ENCODE peak calls at places on chromosomes 12 and 14, in four cellular contexts. N, P, R and S are unnamed samples.

GRCh38 chr14:22296722-22297121 is 292.3 kb downstream of the DAD1 start:
- DNase-seq in R (no peak), N (no peak), P (peak), S (peak)

GRCh38 chr14:53979141-53979673 is 22.6 kb upstream of the BMP4 start:
- DNase-seq in N (no peak), P (no peak), R (peak), S (no peak)

GRCh38 chr12:62799766-62800406 is 135.1 kb downstream of the PPM1H start:
- DNase-seq in P (no peak), R (peak), N (no peak), S (peak)

GRCh38 chr12:90338365-90338764 is 616.6 kb downstream of the CCER1 start:
- DNase-seq in P (no peak), N (no peak), R (no peak), S (no peak)

GRCh38 chr14:57835751-57836150 is 30.1 kb downstream of the SLC35F4 start:
- DNase-seq in N (no peak), R (no peak), P (no peak), S (no peak)

GRCh38 chr14:28240909-28241308 is 525.7 kb upstream of the FOXG1 start:
- DNase-seq in P (no peak), R (no peak), N (no peak), S (no peak)

GRCh38 chr12:56373515-56373914 is 10.9 kb upstream of the APOF start:
- DNase-seq in N (no peak), P (no peak), R (no peak), S (no peak)

GRCh38 chr12:121804417-121805111 is 755 bp downstream of the SETD1B start:
- DNase-seq in R (no peak), N (no peak), P (no peak), S (peak)

GRCh38 chr14:65164068-65164824 is 61.9 kb upstream of the MAX start:
- DNase-seq in P (peak), R (no peak), N (no peak), S (peak)

GRCh38 chr14:90699016-90699415 is 117.2 kb downstream of the TTC7B start:
- DNase-seq in R (no peak), P (no peak), N (no peak), S (no peak)

GRCh38 chr12:99009654-99010296 is 364.7 kb downstream of the APAF1 start:
- DNase-seq in R (no peak), P (no peak), N (no peak), S (no peak)

GRCh38 chr14:97713023-97713422 is 915.8 kb downstream of the VRK1 start:
- DNase-seq in P (no peak), N (no peak), R (no peak), S (peak)

GRCh38 chr14:75176142-75176820 is at the start of gene TMED10:
- DNase-seq in N (peak), R (peak), P (peak), S (peak)

GRCh38 chr12:8014836-8015235 is 17.7 kb upstream of the FOXJ2 start:
- DNase-seq in N (no peak), R (no peak), P (no peak), S (no peak)

GRCh38 chr12:112479413-112479812 is 60.7 kb downstream of the PTPN11 start:
- DNase-seq in R (no peak), P (no peak), N (no peak), S (no peak)

GRCh38 chr14:54791001-54791400 is 111.6 kb downstream of the GCH1 start:
- DNase-seq in N (no peak), R (no peak), P (no peak), S (no peak)

GRCh38 chr14:33589334-33589733 is 361.5 kb downstream of the EGLN3 start:
- DNase-seq in R (no peak), P (peak), N (no peak), S (peak)

DNA sequence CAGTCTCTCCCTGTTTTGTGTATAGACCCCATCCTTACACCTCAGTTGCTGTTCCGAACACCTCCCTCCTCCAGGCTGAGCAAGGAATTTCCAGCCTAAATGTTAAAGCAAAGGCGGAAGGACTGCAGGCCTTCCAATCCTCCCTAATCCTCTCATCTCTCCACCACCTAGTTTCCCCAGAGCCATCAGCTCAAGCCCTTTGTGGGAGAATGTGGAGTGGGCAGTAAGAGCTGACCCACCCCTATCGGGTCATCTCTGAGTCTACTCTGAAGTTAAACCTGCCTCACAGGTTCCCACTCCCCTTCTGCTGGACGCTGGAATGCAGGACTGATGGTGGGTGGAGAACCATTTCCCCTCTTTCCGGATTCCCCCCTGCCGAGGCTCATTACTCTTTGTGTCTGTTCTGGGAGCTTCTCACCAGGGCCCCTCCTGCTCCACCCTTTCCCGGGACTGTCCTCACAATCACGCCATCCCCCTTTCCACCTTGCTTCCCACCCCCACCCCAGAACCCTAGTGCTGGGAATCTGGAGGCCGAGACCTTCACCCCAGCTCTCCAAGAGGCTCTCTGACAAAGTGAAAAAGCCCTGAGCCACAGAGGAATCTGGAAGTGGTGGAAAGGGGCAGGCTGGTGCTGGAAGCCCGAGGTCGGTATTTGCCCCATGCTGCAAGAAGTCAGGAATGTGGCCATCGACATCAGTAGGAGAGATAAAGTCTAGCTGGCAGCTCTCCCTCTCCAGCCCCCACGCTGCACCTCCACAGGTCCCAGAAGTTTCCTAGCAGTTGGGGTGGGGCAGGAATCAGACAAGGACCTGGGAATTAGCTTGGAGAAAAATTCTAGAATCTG is 3.3 kb upstream of the KRT18 start:
- DNase-seq in R (peak), P (peak), N (peak), S (peak)
- H4K91ac ChIP-seq in R (peak), P (peak), N (peak), S (peak)

GRCh38 chr12:65930114-65930828 is 106.0 kb downstream of the HMGA2 start:
- DNase-seq in R (no peak), N (no peak), P (no peak), S (no peak)
- H3K9ac ChIP-seq in R (no peak), N (peak), P (no peak), S (no peak)

DNA sequence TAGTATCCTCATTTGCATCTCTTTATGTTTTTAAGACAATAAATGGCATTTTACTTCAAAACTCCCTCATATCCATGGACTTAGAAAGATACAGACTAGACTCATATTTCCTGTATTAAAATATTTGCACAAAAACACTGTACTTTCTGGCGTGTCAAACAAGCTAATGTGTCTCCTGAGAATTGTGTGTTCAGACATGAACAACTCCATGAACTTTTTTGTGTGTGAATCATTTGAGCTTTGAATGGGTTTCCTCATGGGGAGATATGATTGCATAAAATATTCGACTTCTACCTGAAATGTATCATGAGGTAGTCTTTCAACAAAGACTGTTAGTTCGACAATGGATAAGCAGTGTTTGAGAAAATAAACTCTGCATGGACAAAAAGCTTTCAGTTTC is 58.8 kb downstream of the TMEM30B start:
- DNase-seq in R (no peak), N (no peak), P (no peak), S (no peak)
- H4K91ac ChIP-seq in R (no peak), N (no peak), P (no peak), S (no peak)

GRCh38 chr12:124278389-124279101 is 16.3 kb upstream of the RFLNA start:
- DNase-seq in P (no peak), N (no peak), R (no peak), S (no peak)

GRCh38 chr12:124279315-124279714 is 15.6 kb upstream of the RFLNA start:
- DNase-seq in N (no peak), P (no peak), R (no peak), S (no peak)

GRCh38 chr12:124277394-124278222 is 17.3 kb upstream of the RFLNA start:
- DNase-seq in N (no peak), P (no peak), R (no peak), S (no peak)

GRCh38 chr12:124273630-124274029 is 21.3 kb upstream of the RFLNA start:
- DNase-seq in N (peak), P (peak), R (peak), S (peak)

GRCh38 chr12:124276337-124276736 is 18.6 kb upstream of the RFLNA start:
- DNase-seq in P (no peak), N (no peak), R (no peak), S (no peak)
- H3K9ac ChIP-seq in P (no peak), N (no peak), R (no peak), S (no peak)

DNA sequence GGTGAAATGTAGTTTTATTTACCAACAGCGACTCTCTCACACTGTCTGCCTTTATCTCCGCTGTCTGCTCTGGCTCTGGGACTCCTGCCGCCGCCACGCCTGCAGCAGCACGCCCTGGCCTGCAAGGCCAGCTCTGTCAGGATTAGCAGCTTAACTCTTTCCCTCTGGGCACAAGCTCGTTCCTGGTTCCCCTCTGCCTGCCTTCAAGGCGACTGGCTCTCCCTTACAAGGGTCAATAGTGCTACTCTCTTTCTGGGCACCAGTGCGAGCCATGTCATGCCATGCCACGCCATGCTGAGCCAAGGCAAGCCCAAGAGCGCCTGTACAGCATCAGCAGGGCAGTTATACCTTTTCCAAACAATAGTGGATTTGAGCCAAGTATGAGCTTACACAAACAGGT is 3.6 kb upstream of the CLEC2B start:
- DNase-seq in P (no peak), R (peak), N (no peak), S (no peak)
- H4K91ac ChIP-seq in P (no peak), R (no peak), N (no peak), S (no peak)

GRCh38 chr14:103123634-103124500 is 606 bp downstream of the TNFAIP2 start:
- DNase-seq in R (peak), N (no peak), P (no peak), S (peak)

GRCh38 chr14:103122578-103123127 is 608 bp upstream of the TNFAIP2 start:
- DNase-seq in R (peak), P (no peak), N (no peak), S (peak)

GRCh38 chr14:103123128-103123633 is at the start of gene TNFAIP2:
- DNase-seq in N (no peak), R (peak), P (no peak), S (peak)

GRCh38 chr14:103121161-103121845 is 2.0 kb upstream of the TNFAIP2 start:
- DNase-seq in N (no peak), P (no peak), R (peak), S (no peak)

DNA sequence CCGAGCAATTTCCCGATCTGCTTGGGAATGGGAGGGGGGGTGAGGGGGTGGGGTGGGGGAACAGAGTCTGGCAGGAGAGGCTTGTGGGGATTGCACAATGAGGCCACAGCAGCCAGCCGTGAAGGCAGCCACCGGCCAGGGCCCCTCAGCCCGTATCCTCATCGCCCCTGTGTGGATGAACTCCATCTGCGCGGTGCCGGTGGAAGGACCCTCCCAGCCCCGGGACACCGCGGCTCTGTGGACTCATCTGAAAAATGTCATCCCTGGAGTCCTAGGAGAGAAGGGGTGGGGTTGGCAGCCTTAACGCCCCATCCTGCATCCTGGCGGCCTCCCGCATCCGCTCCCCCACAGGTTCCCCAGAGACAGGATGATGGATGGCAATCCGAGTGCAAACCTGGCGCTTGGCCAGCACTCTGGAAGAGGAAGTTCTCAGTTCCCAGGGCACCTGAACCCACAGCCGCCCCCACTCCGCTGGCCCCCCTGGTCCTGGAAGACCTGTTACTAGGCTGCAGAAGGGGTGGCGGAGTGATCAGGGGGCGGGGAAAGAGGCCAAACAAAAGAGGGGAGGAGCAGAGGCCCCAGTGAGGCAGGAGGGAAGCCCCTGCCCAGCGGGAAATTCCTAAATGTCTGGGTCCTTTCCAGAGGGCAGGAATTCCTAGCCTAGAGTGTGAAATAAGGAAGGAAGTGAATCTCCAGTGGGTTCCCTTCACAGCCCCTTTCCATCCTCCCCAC is 1.2 kb upstream of the TNFAIP2 start:
- DNase-seq in N (no peak), R (peak), P (peak), S (peak)
- H3K9ac ChIP-seq in N (no peak), R (no peak), P (no peak), S (no peak)